ENCODE peak calls at places on chromosomes 11 and 22, in nine cellular contexts. T, P, A, L, C, Q, G, H and S are unnamed samples.

GRCh38 chr11:12280199-12280837 is 97.1 kb upstream of the PARVA start:
- DNase-seq in A (no peak), H (no peak), T (no peak), G (peak; percentile 14), L (no peak), Q (no peak), C (no peak), P (no peak), S (no peak)

GRCh38 chr11:69304258-69304657 is 10.3 kb downstream of the MYEOV start:
- DNase-seq in T (no peak), G (no peak), H (no peak), Q (no peak), P (no peak), L (no peak), A (no peak), C (no peak), S (no peak)

GRCh38 chr11:18527512-18527911 is 770 bp upstream of the TSG101 start:
- DNase-seq in L (no peak), H (peak; percentile 27), P (no peak), C (no peak), G (no peak), Q (no peak), A (no peak), T (peak; percentile 12), S (no peak)

GRCh38 chr22:35446365-35446764 is 46.4 kb downstream of the MCM5 start:
- DNase-seq in P (no peak), G (no peak), C (no peak), L (no peak), Q (peak; percentile 89), T (no peak), H (peak; percentile 52), A (peak; percentile 57), S (peak; percentile 10)

GRCh38 chr22:21047035-21047661 is 1.4 kb downstream of the LRRC74B start:
- DNase-seq in G (no peak), C (no peak), L (no peak), Q (no peak), T (no peak), P (no peak), H (no peak), A (no peak), S (no peak)

GRCh38 chr11:107387666-107388065 is 70.0 kb downstream of the CWF19L2 start:
- DNase-seq in T (no peak), P (no peak), Q (no peak), L (no peak), A (no peak), H (no peak), C (no peak), G (no peak), S (no peak)

GRCh38 chr11:30002157-30002556 is 14.7 kb downstream of the KCNA4 start:
- DNase-seq in C (no peak), G (no peak), A (no peak), H (no peak), L (no peak), T (no peak), P (no peak), Q (no peak), S (no peak)

GRCh38 chr11:111819161-111820058 is 52.0 kb downstream of the ALG9 start:
- DNase-seq in L (no peak), C (no peak), P (no peak), H (peak; percentile 88), Q (peak; percentile 51), A (peak; percentile 72), T (peak; percentile 5), G (no peak), S (no peak)

GRCh38 chr11:64918056-64918455 is 1.0 kb upstream of the ATG2A start:
- DNase-seq in P (peak; percentile 43), G (peak; percentile 33), L (peak; percentile 16), H (peak; percentile 31), Q (no peak), A (no peak), T (peak; percentile 41), C (no peak), S (no peak)

DNA sequence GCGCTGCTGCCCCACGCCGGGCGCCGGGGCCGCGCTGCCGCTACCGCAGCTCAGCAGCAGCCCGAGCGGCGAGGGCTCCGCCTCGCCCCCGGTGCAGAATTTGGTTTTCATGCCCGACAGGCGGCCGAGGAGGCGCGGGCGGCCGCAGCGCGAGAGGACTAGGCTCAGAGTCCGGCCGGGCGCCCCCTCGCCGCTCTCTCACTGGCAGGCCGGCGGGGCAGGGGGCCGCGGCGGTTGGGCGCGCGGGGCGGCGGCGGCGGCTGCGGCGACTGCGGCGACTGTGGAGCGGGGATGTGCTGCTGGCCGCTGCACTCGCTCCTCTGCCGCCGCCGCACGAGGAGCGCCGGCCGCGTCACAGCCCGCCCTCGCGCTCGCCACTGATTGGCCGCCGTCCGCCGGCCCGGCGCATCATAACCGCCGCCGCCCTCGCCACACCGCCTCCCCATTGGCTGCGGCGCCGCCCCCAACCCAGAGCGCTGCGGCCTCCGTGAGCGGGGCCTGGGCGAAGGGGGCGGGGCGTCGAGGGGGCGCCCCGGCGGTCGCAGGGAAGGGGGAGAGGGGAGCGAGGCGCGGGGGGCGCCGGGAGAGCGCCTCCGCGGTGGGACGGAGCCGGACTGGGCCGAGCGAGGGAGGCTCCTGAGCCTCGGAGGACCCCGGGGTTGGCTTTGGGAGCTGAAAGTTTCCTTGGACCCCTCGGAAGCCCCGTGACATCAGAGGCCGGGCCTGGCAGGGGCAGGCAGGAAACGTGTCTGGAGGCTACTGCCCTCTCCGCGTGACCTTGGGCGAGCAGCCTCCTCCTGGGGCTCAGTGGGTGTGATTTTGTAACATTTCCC is at the start of gene CHKA:
- DNase-seq in Q (peak; percentile 90), G (peak; percentile 98), P (peak; percentile 97), H (no peak), C (peak; percentile 94), T (peak; percentile 86), L (peak; percentile 84), A (no peak), S (peak; percentile 50)
- H3K4me3 ChIP-seq in Q (peak within 1 kb of the TSS; percentile 69), G (peak within 1 kb of the TSS; percentile 98), P (peak within 1 kb of the TSS; percentile 99), H (peak within 1 kb of the TSS; percentile 52), C (peak within 1 kb of the TSS; percentile 66), T (peak within 1 kb of the TSS; percentile 54), L (peak within 1 kb of the TSS; percentile 91), A (peak within 1 kb of the TSS; percentile 63), S (peak within 1 kb of the TSS; percentile 70)

GRCh38 chr22:45550891-45551290 is 48.2 kb downstream of the FBLN1 start:
- DNase-seq in Q (no peak), G (no peak), C (no peak), L (no peak), T (no peak), A (no peak), H (no peak), P (no peak), S (no peak)

GRCh38 chr22:45548441-45548840 is 45.8 kb downstream of the FBLN1 start:
- DNase-seq in T (no peak), L (no peak), C (no peak), G (no peak), Q (no peak), P (no peak), H (no peak), A (no peak), S (no peak)

GRCh38 chr22:45550416-45550815 is 47.7 kb downstream of the FBLN1 start:
- DNase-seq in P (no peak), L (no peak), C (no peak), T (no peak), G (no peak), Q (no peak), A (no peak), H (no peak), S (no peak)

GRCh38 chr22:45549739-45550138 is 47.1 kb downstream of the FBLN1 start:
- DNase-seq in A (no peak), C (no peak), G (no peak), P (no peak), T (no peak), H (no peak), Q (no peak), L (no peak), S (no peak)

DNA sequence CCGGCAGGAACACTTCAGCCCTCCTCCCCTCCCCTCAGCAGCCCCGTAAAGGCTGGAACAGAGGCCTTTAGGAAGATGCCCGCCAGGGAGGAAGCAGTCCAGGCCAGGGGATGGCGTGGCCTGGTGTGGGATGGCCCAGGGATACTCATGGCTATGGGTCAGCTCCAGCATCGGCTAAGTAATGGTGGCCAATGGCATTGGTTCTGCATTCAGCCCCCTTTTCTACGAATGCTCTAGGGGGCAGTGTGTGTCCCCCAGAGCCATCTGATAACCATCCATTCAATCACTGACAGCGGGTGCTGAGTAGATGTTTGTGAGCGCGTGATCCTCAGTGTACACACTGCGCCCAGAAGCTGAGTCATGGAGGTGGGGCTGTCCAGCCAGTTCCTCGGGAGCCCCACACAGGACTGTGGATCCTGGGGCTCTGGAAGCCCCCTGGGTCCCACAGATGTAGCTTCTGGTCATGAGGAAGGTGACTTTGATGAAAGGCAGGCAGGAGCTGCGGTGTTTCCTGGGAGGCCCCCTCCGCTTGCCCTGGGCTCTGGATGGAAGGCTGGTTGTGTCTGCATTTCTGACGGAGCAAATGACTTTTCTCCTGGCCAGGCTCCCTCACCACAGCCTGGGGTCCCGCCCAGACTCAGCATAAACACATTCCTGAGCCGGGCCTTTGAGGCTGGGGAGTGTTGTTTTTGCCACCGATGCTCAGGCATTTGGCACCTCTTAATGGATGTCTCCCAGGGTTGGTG is 46.5 kb downstream of the FBLN1 start:
- DNase-seq in H (peak; percentile 49), L (no peak), G (peak; percentile 14), Q (peak; percentile 88), P (peak; percentile 49), T (no peak), A (no peak), C (peak; percentile 71), S (no peak)
- TF ChIP-seq CTCF in H (peak; percentile 66), L (peak; percentile 30), G (peak; percentile 33), Q (peak; percentile 41), P (peak; percentile 49), T (no peak), A (peak; percentile 49), C (no peak), S (peak; percentile 7)

GRCh38 chr11:102110761-102111010 is 439 bp downstream of the YAP1 start:
- DNase-seq in P (no peak), T (no peak), Q (no peak), G (no peak), H (no peak), L (no peak), C (no peak), A (no peak), S (no peak)
- H3K4me3 ChIP-seq in P (peak overlapping the region; percentile 81), T (peak overlapping the region; percentile 58), Q (peak overlapping the region; percentile 92), G (peak overlapping the region; percentile 79), H (peak overlapping the region; percentile 98), L (peak overlapping the region; percentile 93), C (peak overlapping the region; percentile 89), A (peak overlapping the region; percentile 87), S (peak overlapping the region; percentile 54)

GRCh38 chr11:10688401-10688800 is 5.2 kb downstream of the IRAG1 start:
- DNase-seq in H (no peak), Q (no peak), A (no peak), P (peak; percentile 52), C (no peak), T (no peak), L (no peak), G (no peak), S (no peak)
- TF ChIP-seq CTCF in H (peak; percentile 16), Q (no peak), A (no peak), P (peak; percentile 47), C (no peak), T (no peak), L (no peak), G (peak; percentile 34), S (peak; percentile 49)